ENCODE peak calls at places on chromosomes 4 and X, in six cellular contexts. U, J, L, N, O and K are unnamed samples.

GRCh38 chr4:158302076-158302866 is 92.0 kb downstream of the TMEM144 start:
- DNase-seq in U (no peak), J (no peak), L (no peak), N (peak), O (no peak), K (no peak)

GRCh38 chr4:186243331-186243730 is 16.0 kb downstream of the KLKB1 start:
- DNase-seq in U (no peak), J (no peak), L (no peak), N (no peak), O (no peak), K (no peak)

GRCh38 chrX:7120578-7121219 is 26.8 kb upstream of the STS start:
- DNase-seq in U (no peak), J (no peak), L (no peak), N (no peak), O (no peak), K (no peak)

GRCh38 chrX:40176979-40177430 is 79.2 kb upstream of the BCOR start:
- DNase-seq in U (no peak), J (peak), L (no peak), N (no peak), O (no peak), K (no peak)

GRCh38 chrX:106177106-106177981 is 9.2 kb downstream of the PWWP3B start:
- DNase-seq in U (no peak), J (peak), L (peak), N (no peak), O (no peak), K (no peak)

GRCh38 chr4:101806914-101807313 is 16.4 kb downstream of the BANK1 start:
- DNase-seq in U (peak), J (no peak), L (no peak), N (no peak), O (peak), K (peak)

GRCh38 chrX:1599791-1600405 is 8.5 kb downstream of the AKAP17A start:
- DNase-seq in U (no peak), J (no peak), L (no peak), N (no peak), O (no peak), K (no peak)

GRCh38 chrX:41259516-41259915 is 74.4 kb upstream of the DDX3X start:
- DNase-seq in U (no peak), J (peak), L (no peak), N (no peak), O (no peak), K (no peak)

GRCh38 chr4:136893638-136894037 is 638.7 kb downstream of the PCDH18 start:
- DNase-seq in U (no peak), J (no peak), L (no peak), N (no peak), O (no peak), K (no peak)

GRCh38 chr4:84238247-84239090 is 260.6 kb downstream of the NKX6-1 start:
- DNase-seq in U (no peak), J (no peak), L (no peak), N (peak), O (no peak), K (no peak)

GRCh38 chrX:82742351-82742750 is 765.7 kb upstream of the POU3F4 start:
- DNase-seq in U (no peak), J (no peak), L (no peak), N (no peak), O (no peak), K (no peak)

GRCh38 chr4:7652906-7653305 is 218.2 kb upstream of the PSAPL1 start:
- DNase-seq in U (no peak), J (no peak), L (no peak), N (no peak), O (no peak), K (no peak)

GRCh38 chr4:4599886-4600285 is 58.0 kb upstream of the STX18 start:
- DNase-seq in U (no peak), J (no peak), L (no peak), N (no peak), O (no peak), K (no peak)

GRCh38 chr4:139675651-139676050 is 10.0 kb downstream of the MGST2 start:
- DNase-seq in U (no peak), J (no peak), L (no peak), N (no peak), O (no peak), K (no peak)

GRCh38 chrX:154436597-154437397 is at the start of gene GDI1:
- DNase-seq in U (peak), J (peak), L (no peak), N (no peak), O (peak), K (no peak)

GRCh38 chr4:89312066-89312465 is 4.5 kb upstream of the GPRIN3 start:
- DNase-seq in U (no peak), J (no peak), L (no peak), N (no peak), O (no peak), K (no peak)

GRCh38 chr4:151529187-151529586 is 120.2 kb downstream of the FHIP1A start:
- DNase-seq in U (no peak), J (no peak), L (no peak), N (no peak), O (no peak), K (no peak)

GRCh38 chr4:139207247-139207646 is 30.2 kb upstream of the ELF2 start:
- DNase-seq in U (peak), J (no peak), L (no peak), N (no peak), O (no peak), K (no peak)

GRCh38 chr4:147769386-147769785 is 37.5 kb downstream of the ARHGAP10 start:
- DNase-seq in U (no peak), J (no peak), L (no peak), N (no peak), O (no peak), K (no peak)

GRCh38 chr4:22502895-22503814 is 12.7 kb downstream of the ADGRA3 start:
- DNase-seq in U (no peak), J (no peak), L (no peak), N (no peak), O (no peak), K (no peak)

GRCh38 chrX:153333821-153334653 is at the start of gene ZNF275:
- DNase-seq in U (peak), J (peak), L (peak), N (peak), O (peak), K (no peak)

GRCh38 chr4:112516401-112517066 is 554 bp upstream of the NEUROG2 start:
- DNase-seq in U (peak), J (peak), L (no peak), N (no peak), O (peak), K (no peak)

GRCh38 chr4:13763707-13764106 is 136.2 kb upstream of the BOD1L1 start:
- DNase-seq in U (no peak), J (no peak), L (no peak), N (no peak), O (no peak), K (no peak)

GRCh38 chr4:33425916-33426315 is 2705.7 kb downstream of the PCDH7 start:
- DNase-seq in U (no peak), J (no peak), L (no peak), N (no peak), O (no peak), K (no peak)

GRCh38 chr4:138677651-138678202 is 337.9 kb upstream of the NOCT start:
- DNase-seq in U (peak), J (no peak), L (no peak), N (no peak), O (no peak), K (no peak)

DNA sequence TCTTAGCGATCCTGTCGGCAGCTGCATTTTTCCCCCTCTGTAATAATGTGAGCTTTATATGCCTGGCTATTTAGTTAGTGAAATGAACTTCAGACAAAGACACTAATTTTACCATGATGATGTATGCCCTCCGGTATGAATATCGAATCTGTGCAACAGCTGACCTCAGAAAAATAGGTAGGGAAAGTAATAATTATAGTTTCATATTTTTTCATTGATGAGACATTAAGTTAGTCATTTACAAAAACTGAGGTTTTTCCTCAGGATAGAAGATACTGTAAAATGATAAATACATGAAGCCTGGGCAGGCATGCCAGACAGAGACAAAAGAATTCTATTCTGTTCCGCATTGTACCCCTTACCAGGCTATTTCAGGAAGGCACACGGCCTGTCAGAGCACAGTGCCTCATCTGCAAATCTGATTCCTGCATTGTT is 155.8 kb downstream of the SHROOM3 start:
- DNase-seq in U (no peak), J (no peak), L (no peak), N (peak), O (no peak), K (no peak)
- H3K4me3 ChIP-seq in U (no peak), J (no peak), L (no peak), N (no peak), O (no peak), K (no peak)

DNA sequence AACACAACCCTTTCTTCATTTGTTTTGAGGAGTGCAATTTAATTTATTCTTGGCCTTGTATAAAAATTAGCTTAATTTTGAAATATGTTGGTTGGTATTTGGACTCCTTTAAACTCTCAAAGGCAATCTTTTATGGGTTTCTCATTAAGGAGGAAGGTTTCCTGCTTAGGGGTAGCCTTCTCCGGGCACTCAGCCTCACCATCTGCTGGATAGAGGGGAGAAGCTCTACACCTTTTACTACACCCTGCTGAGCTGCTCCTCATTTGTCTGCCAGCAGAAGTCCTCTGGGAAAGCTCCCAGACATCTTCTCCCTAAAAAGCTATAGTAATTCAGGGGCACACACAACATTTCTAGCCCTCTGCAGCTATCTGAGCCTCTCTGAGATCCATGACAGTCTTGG is 179.1 kb downstream of the SOWAHB start:
- DNase-seq in U (no peak), J (no peak), L (no peak), N (no peak), O (no peak), K (no peak)
- TF ChIP-seq CTCF in U (no peak), J (no peak), L (no peak), N (no peak), O (no peak), K (peak)

GRCh38 chr4:108480881-108481280 is 139.5 kb upstream of the RPL34 start:
- DNase-seq in U (no peak), J (no peak), L (no peak), N (no peak), O (no peak), K (no peak)

GRCh38 chr4:108486046-108486445 is 134.3 kb upstream of the RPL34 start:
- DNase-seq in U (peak), J (no peak), L (no peak), N (no peak), O (no peak), K (no peak)

GRCh38 chr4:108484187-108484586 is 136.2 kb upstream of the RPL34 start:
- DNase-seq in U (peak), J (no peak), L (no peak), N (no peak), O (no peak), K (no peak)

GRCh38 chr4:108483650-108484049 is 136.7 kb upstream of the RPL34 start:
- DNase-seq in U (no peak), J (no peak), L (no peak), N (no peak), O (no peak), K (no peak)

DNA sequence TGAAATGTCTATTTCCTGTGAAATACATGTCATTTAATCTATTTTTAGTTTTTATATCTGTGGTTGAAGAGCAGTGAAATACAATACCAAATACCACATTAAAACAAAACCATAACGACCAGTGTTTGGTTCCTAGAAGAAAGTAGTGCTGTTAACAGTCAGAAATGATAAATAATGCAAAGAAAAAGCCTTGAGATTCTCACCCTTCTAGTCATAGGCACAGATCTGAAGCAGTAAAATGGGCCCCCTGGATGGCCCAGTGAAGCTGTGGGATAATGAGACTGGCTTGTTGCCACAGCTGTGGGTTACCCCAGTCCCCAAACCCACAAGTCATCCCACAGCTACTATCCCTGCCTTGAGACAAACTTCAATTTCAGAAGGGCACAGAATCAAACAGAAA is 137.3 kb upstream of the RPL34 start:
- DNase-seq in U (peak), J (no peak), L (no peak), N (no peak), O (no peak), K (no peak)
- H3K4me3 ChIP-seq in U (peak), J (no peak), L (no peak), N (no peak), O (no peak), K (no peak)

GRCh38 chrX:8453619-8454018 is 11.0 kb upstream of the VCX3B start:
- DNase-seq in U (no peak), J (no peak), L (no peak), N (no peak), O (no peak), K (no peak)

GRCh38 chrX:8455600-8455999 is 9.0 kb upstream of the VCX3B start:
- DNase-seq in U (no peak), J (no peak), L (no peak), N (no peak), O (no peak), K (no peak)
- TF ChIP-seq CTCF in U (no peak), J (no peak), L (no peak), N (no peak), O (no peak), K (peak)

DNA sequence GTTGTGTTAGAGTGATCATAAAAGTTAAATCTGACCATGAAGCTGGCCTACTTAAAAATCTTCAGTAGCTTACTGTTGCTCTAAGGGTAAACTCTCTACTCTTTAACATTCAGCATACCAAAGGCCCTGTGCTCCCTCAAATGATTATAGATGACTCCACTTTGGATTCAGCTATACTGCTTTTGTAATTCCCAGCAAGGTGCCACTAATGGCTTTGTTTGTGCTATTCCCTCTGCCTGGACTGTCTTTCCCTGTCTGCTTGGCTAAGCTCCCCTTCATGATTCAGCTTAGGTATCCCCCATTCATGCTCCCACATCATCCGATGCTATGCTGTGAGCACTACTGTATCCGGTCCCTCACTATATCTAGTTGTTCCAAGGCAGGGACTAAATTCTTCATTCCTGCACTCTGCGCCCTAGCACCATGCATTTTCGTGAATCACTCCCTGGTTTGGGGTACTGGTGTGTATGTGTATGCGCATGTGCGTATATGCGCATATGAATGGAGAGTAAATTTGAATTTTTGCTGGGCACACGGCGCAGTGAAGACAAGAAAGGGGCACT is 456 bp upstream of the PBDC1 start:
- DNase-seq in U (no peak), J (no peak), L (no peak), N (no peak), O (no peak), K (no peak)
- H3K4me3 ChIP-seq in U (peak), J (peak), L (peak), N (peak), O (peak), K (peak)

GRCh38 chr4:178273168-178273567 is 830.9 kb upstream of the AGA start:
- DNase-seq in U (no peak), J (no peak), L (no peak), N (no peak), O (no peak), K (no peak)

GRCh38 chr4:178271386-178271785 is 829.1 kb upstream of the AGA start:
- DNase-seq in U (no peak), J (no peak), L (no peak), N (no peak), O (no peak), K (no peak)

DNA sequence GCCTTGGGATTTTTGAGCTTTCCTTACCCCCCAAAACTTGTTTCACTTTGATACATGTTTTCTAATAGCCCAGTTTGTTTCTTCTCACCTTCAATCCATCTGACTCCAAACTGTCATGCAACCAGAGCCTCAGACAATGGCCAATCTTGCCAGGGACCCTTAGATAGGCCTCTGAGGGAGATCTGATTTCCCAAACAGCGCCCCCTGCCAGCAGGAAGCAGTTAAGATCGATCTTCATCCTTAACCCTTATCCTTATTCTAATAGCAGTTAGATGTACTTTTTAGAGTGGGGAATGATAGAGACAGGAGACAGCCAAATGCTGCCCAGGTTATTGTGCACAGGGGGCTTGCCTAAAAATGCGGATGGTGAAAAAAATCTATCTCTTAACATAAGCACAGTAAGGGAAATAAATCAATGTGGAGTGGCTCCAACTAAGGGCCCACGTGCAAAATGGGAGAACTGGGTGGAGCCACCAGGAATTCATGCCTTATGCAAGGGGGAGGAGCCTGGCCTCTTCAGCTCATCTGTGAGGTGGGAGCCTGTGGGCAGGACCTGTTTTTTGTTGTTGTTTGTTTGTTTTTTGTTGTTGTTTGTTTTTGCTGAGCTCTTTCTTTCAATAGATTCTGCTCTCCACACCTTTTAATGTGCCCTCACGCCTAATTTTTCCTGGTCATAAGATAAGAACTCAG is 833.6 kb upstream of the AGA start:
- DNase-seq in U (no peak), J (no peak), L (no peak), N (no peak), O (no peak), K (no peak)
- TF ChIP-seq CTCF in U (no peak), J (no peak), L (no peak), N (no peak), O (no peak), K (peak)